ENCODE peak calls at places on chromosomes 1 and 21, in eight cellular contexts. C, I, J, A, Z, B, Y and O are unnamed samples.
A peak's percentile ranks its signal among the peaks of the same experiment; 100 is the strongest.

GRCh38 chr1:110749960-110750359 is 75.2 kb upstream of the KCNA3 start:
- DNase-seq in C (no peak), B (no peak), A (no peak), Z (no peak), Y (no peak), I (no peak), J (no peak), O (no peak)

GRCh38 chr1:85109475-85109874 is 61.2 kb upstream of the MCOLN3 start:
- DNase-seq in I (peak; percentile 28), J (peak; percentile 48), Y (no peak), A (peak; percentile 13), B (no peak), Z (peak; percentile 86), C (peak; percentile 81), O (peak; percentile 39)

GRCh38 chr1:36652011-36652410 is 169.3 kb upstream of the CSF3R start:
- DNase-seq in I (no peak), Y (no peak), J (no peak), Z (no peak), B (no peak), C (no peak), A (no peak), O (no peak)

GRCh38 chr1:198600906-198601305 is 37.9 kb upstream of the PTPRC start:
- DNase-seq in I (no peak), B (no peak), Y (no peak), C (no peak), A (no peak), Z (no peak), J (no peak), O (no peak)

GRCh38 chr1:17845583-17845982 is 90.5 kb downstream of the ACTL8 start:
- DNase-seq in B (no peak), A (no peak), Y (no peak), Z (no peak), J (no peak), C (no peak), I (no peak), O (no peak)

GRCh38 chr1:175128523-175128922 is 60.9 kb downstream of the TNN start:
- DNase-seq in Z (no peak), J (no peak), A (no peak), I (no peak), B (no peak), C (no peak), Y (no peak), O (no peak)

GRCh38 chr1:6545276-6545934 is 8.9 kb downstream of the NOL9 start:
- DNase-seq in Z (no peak), Y (no peak), B (no peak), J (peak; percentile 29), I (no peak), C (no peak), A (no peak), O (peak; percentile 33)

GRCh38 chr21:44065428-44065827 is 41.8 kb upstream of the PWP2 start:
- DNase-seq in Z (no peak), Y (no peak), I (no peak), B (peak; percentile 59), A (peak; percentile 87), C (no peak), J (peak; percentile 87), O (peak; percentile 78)

GRCh38 chr1:184036517-184036949 is 995 bp downstream of the COLGALT2 start:
- DNase-seq in A (no peak), I (no peak), Z (peak; percentile 58), Y (no peak), J (no peak), B (no peak), C (no peak), O (no peak)

GRCh38 chr1:219837274-219837993 is 90.9 kb downstream of the SLC30A10 start:
- DNase-seq in J (peak; percentile 23), B (no peak), Y (no peak), I (peak; percentile 68), Z (peak; percentile 64), A (no peak), C (peak; percentile 24), O (no peak)